ENCODE peak calls at places on chromosomes 4 and X, in ten cellular contexts. Z, N, Y, Q, X, K, P, I, D and G are unnamed samples.

GRCh38 chrX:19212037-19212436 is 89.8 kb upstream of the ADGRG2 start:
- DNase-seq in D (no peak), I (no peak), Y (no peak), P (no peak), K (no peak), X (no peak), Z (no peak), Q (no peak), N (no peak), G (no peak)

GRCh38 chr4:140849526-140849925 is 93.3 kb upstream of the TBC1D9 start:
- DNase-seq in N (no peak), Q (no peak), Z (no peak), P (no peak), X (no peak), D (no peak), K (no peak), Y (no peak), I (no peak), G (no peak)

GRCh38 chr4:71396382-71396781 is 57.6 kb downstream of the SLC4A4 start:
- DNase-seq in X (peak), Z (no peak), K (peak), D (no peak), Y (no peak), I (peak), Q (no peak), N (no peak), P (no peak), G (no peak)

GRCh38 chrX:118507766-118508165 is 12.2 kb downstream of the DOCK11 start:
- DNase-seq in K (no peak), Z (no peak), P (no peak), D (no peak), N (no peak), Y (no peak), I (no peak), Q (no peak), X (peak), G (no peak)

GRCh38 chr4:122224348-122224747 is 72.2 kb downstream of the BLTP1 start:
- DNase-seq in K (no peak), I (peak), Y (no peak), D (peak), Z (no peak), P (no peak), Q (no peak), X (no peak), N (no peak), G (no peak)

GRCh38 chrX:42151808-42152207 is 228.5 kb upstream of the CASK start:
- DNase-seq in Q (no peak), N (no peak), K (no peak), Y (no peak), Z (no peak), X (no peak), I (no peak), P (no peak), D (no peak), G (no peak)

GRCh38 chrX:138847930-138848329 is 136.4 kb upstream of the FGF13 start:
- DNase-seq in K (no peak), N (no peak), D (no peak), Y (no peak), X (peak), P (no peak), Q (no peak), Z (no peak), I (peak), G (no peak)

GRCh38 chrX:44101300-44101699 is 128.1 kb upstream of the NDP start:
- DNase-seq in K (no peak), I (no peak), Y (no peak), Z (no peak), X (peak), D (no peak), P (no peak), N (no peak), Q (no peak), G (no peak)

GRCh38 chr4:105937759-105938158 is 42.5 kb downstream of the NPNT start:
- DNase-seq in Z (no peak), Y (no peak), I (no peak), Q (no peak), D (no peak), K (no peak), N (no peak), P (no peak), X (no peak), G (no peak)

GRCh38 chr4:80073362-80074008 is 456 bp upstream of the ANTXR2 start:
- DNase-seq in Y (no peak), Z (peak), N (no peak), I (no peak), P (no peak), Q (no peak), D (no peak), K (no peak), X (no peak), G (no peak)

GRCh38 chr4:96354036-96354712 is 514.3 kb downstream of the PDHA2 start:
- DNase-seq in P (no peak), X (peak), Z (no peak), N (no peak), I (peak), Q (no peak), Y (no peak), D (no peak), K (no peak), G (no peak)

GRCh38 chr4:4937926-4938325 is 78.5 kb downstream of the MSX1 start:
- DNase-seq in X (no peak), Z (no peak), I (no peak), Q (no peak), D (no peak), K (no peak), Y (no peak), N (no peak), P (no peak), G (peak)

GRCh38 chr4:180028682-180029081 is 2214.5 kb upstream of the TENM3 start:
- DNase-seq in P (no peak), K (no peak), Z (no peak), Y (no peak), Q (no peak), N (no peak), X (peak), D (peak), I (no peak), G (no peak)

GRCh38 chr4:153467154-153467896 is 1.2 kb downstream of the TMEM131L start:
- DNase-seq in Y (peak), K (no peak), I (no peak), D (peak), P (no peak), X (no peak), Z (peak), N (peak), Q (no peak), G (no peak)

GRCh38 chr4:81665050-81665449 is 193.3 kb upstream of the RASGEF1B start:
- DNase-seq in D (no peak), K (no peak), I (no peak), P (no peak), Q (no peak), X (no peak), N (no peak), Y (no peak), Z (no peak), G (no peak)

GRCh38 chr4:123643691-123644090 is 247.1 kb downstream of the SPRY1 start:
- DNase-seq in Z (no peak), N (no peak), D (no peak), P (no peak), Q (no peak), K (no peak), I (peak), X (no peak), Y (no peak), G (no peak)